ENCODE peak calls at places on chromosomes 16 and 17, in five cellular contexts. X, W, H, F and A are unnamed samples.

GRCh38 chr16:63614421-63614820 is 1507.4 kb downstream of the CDH11 start:
- DNase-seq in H (no peak), F (no peak), X (no peak), W (no peak), A (no peak)

GRCh38 chr16:75402821-75403475 is 30.4 kb downstream of the CFDP1 start:
- DNase-seq in W (no peak), F (no peak), H (no peak), X (peak; percentile 60), A (no peak)

GRCh38 chr17:81907219-81908145 is 3.7 kb downstream of the PCYT2 start:
- DNase-seq in W (no peak), X (no peak), F (no peak), H (no peak), A (no peak)

GRCh38 chr16:88719267-88719932 is 13.1 kb downstream of the CTU2 start:
- DNase-seq in F (no peak), W (no peak), H (no peak), X (no peak), A (no peak)

GRCh38 chr17:49987290-49987585 is 7.8 kb downstream of the DLX3 start:
- DNase-seq in H (no peak), X (no peak), F (no peak), W (no peak), A (no peak)

GRCh38 chr17:38751144-38751802 is 1.3 kb upstream of the PSMB3 start:
- DNase-seq in W (no peak), X (peak; percentile 21), F (peak; percentile 42), H (no peak), A (no peak)

GRCh38 chr16:89442990-89443726 is 47.2 kb downstream of the ANKRD11 start:
- DNase-seq in F (peak; percentile 18), W (peak; percentile 49), X (peak; percentile 75), H (peak; percentile 53), A (peak; percentile 57)

GRCh38 chr17:31582151-31582907 is 190.9 kb downstream of the RAB11FIP4 start:
- DNase-seq in H (no peak), X (peak; percentile 36), F (no peak), W (no peak), A (peak; percentile 61)

GRCh38 chr16:84559311-84559932 is 55.0 kb upstream of the MEAK7 start:
- DNase-seq in W (no peak), F (no peak), X (no peak), H (no peak), A (no peak)

GRCh38 chr17:72258711-72259110 is 137.9 kb downstream of the SOX9 start:
- DNase-seq in H (no peak), X (no peak), F (no peak), W (no peak), A (no peak)

GRCh38 chr17:80566054-80566400 is 21.4 kb downstream of the RPTOR start:
- DNase-seq in X (no peak), W (no peak), F (no peak), H (no peak), A (no peak)

GRCh38 chr16:74999208-74999682 is 421 bp downstream of the ZNRF1 start:
- DNase-seq in W (peak; percentile 30), F (no peak), H (peak; percentile 41), X (no peak), A (no peak)

GRCh38 chr17:73506470-73507435 is 137.5 kb downstream of the SDK2 start:
- DNase-seq in H (no peak), X (no peak), W (no peak), F (no peak), A (no peak)

GRCh38 chr16:19116711-19117449 is 3.1 kb downstream of the ITPRIPL2 start:
- DNase-seq in F (no peak), H (no peak), X (peak; percentile 34), W (no peak), A (no peak)

GRCh38 chr16:51133130-51133529 is 17.9 kb downstream of the SALL1 start:
- DNase-seq in W (no peak), H (no peak), F (peak; percentile 47), X (no peak), A (no peak)

GRCh38 chr16:84996365-84996764 is 15.0 kb downstream of the ZDHHC7 start:
- DNase-seq in X (no peak), F (no peak), H (no peak), W (no peak), A (no peak)

GRCh38 chr16:19817122-19817521 is 67.5 kb downstream of the GPRC5B start:
- DNase-seq in H (no peak), F (no peak), X (no peak), W (no peak), A (no peak)

GRCh38 chr17:46796524-46796923 is 22.0 kb downstream of the WNT3 start:
- DNase-seq in H (no peak), F (no peak), X (no peak), W (no peak), A (no peak)

GRCh38 chr16:228151-228855 is 946 bp downstream of the LUC7L start:
- DNase-seq in H (no peak), W (no peak), F (no peak), X (peak; percentile 10), A (no peak)

GRCh38 chr16:5979905-5980550 is 882.4 kb upstream of the EEF2KMT start:
- DNase-seq in W (no peak), X (no peak), H (no peak), F (peak; percentile 4), A (no peak)

GRCh38 chr16:73483934-73484712 is 436.2 kb upstream of the ZFHX3 start:
- DNase-seq in X (no peak), W (no peak), H (no peak), F (no peak), A (no peak)

GRCh38 chr17:32020943-32021617 is 13.9 kb downstream of the LRRC37B start:
- DNase-seq in H (no peak), W (no peak), F (no peak), X (no peak), A (no peak)

GRCh38 chr16:54285414-54286066 is 1.0 kb downstream of the IRX3 start:
- DNase-seq in F (peak; percentile 49), H (no peak), W (peak; percentile 30), X (no peak), A (no peak)

GRCh38 chr16:77306050-77306616 is 106.9 kb downstream of the SYCE1L start:
- DNase-seq in W (no peak), X (no peak), H (no peak), F (no peak), A (no peak)

GRCh38 chr17:50645748-50646682 is 11.3 kb downstream of the ABCC3 start:
- DNase-seq in W (no peak), X (no peak), F (no peak), H (no peak), A (no peak)

GRCh38 chr17:72173475-72174116 is 52.8 kb downstream of the SOX9 start:
- DNase-seq in W (no peak), X (peak; percentile 31), H (no peak), F (peak; percentile 12), A (no peak)

GRCh38 chr17:80272366-80272765 is 11.7 kb downstream of the RNF213 start:
- DNase-seq in X (no peak), W (no peak), H (no peak), F (no peak), A (no peak)

GRCh38 chr16:67244387-67245188 is 2.7 kb downstream of the FHOD1 start:
- DNase-seq in F (no peak), X (peak; percentile 87), W (no peak), H (no peak), A (peak; percentile 38)

GRCh38 chr16:66483689-66484452 is 56.8 kb downstream of the BEAN1 start:
- DNase-seq in F (peak; percentile 90), H (peak; percentile 73), X (peak; percentile 63), W (peak; percentile 78), A (no peak)

GRCh38 chr17:81396278-81396721 is 1.0 kb downstream of the BAHCC1 start:
- DNase-seq in F (peak; percentile 49), X (no peak), W (peak; percentile 50), H (no peak), A (no peak)

GRCh38 chr16:31063843-31064611 is 10.0 kb downstream of the ZNF668 start:
- DNase-seq in W (no peak), F (no peak), H (no peak), X (no peak), A (no peak)

GRCh38 chr17:82888583-82889495 is 49.0 kb upstream of the ZNF750 start:
- DNase-seq in X (no peak), H (peak; percentile 88), F (no peak), W (peak; percentile 91), A (no peak)

GRCh38 chr17:60161598-60162330 is 12.0 kb downstream of the CA4 start:
- DNase-seq in X (no peak), W (peak; percentile 51), H (peak; percentile 41), F (peak; percentile 50), A (no peak)

GRCh38 chr16:48235058-48235555 is 9.0 kb upstream of the LONP2 start:
- DNase-seq in H (no peak), W (no peak), F (no peak), X (no peak), A (no peak)

GRCh38 chr16:48234630-48235029 is 9.5 kb upstream of the LONP2 start:
- DNase-seq in W (no peak), X (no peak), F (no peak), H (no peak), A (no peak)

GRCh38 chr16:48232459-48233040 is 11.6 kb upstream of the LONP2 start:
- DNase-seq in H (no peak), F (no peak), X (peak; percentile 38), W (no peak), A (no peak)

GRCh38 chr16:48235556-48236136 is 8.5 kb upstream of the LONP2 start:
- DNase-seq in X (peak; percentile 29), W (no peak), F (no peak), H (no peak), A (no peak)

GRCh38 chr16:48231675-48232214 is 12.4 kb upstream of the LONP2 start:
- DNase-seq in X (peak; percentile 49), F (peak; percentile 28), W (peak; percentile 24), H (no peak), A (no peak)
- TF ChIP-seq CTCF in X (peak; percentile 63), F (peak; percentile 46), W (no peak), H (no peak), A (peak; percentile 74)

GRCh38 chr16:4200000-4200780 is 41.7 kb downstream of the SRL start:
- DNase-seq in H (peak; percentile 79), W (peak; percentile 80), F (peak; percentile 77), X (peak; percentile 60), A (no peak)
- TF ChIP-seq CTCF in H (peak; percentile 72), W (peak; percentile 57), F (peak; percentile 54), X (peak; percentile 87), A (peak; percentile 91)

GRCh38 chr16:28090646-28091377 is 27.3 kb upstream of the GSG1L start:
- DNase-seq in F (no peak), W (no peak), H (no peak), X (peak; percentile 72), A (no peak)
- TF ChIP-seq CTCF in F (no peak), W (no peak), H (no peak), X (peak; percentile 39), A (peak; percentile 16)

DNA sequence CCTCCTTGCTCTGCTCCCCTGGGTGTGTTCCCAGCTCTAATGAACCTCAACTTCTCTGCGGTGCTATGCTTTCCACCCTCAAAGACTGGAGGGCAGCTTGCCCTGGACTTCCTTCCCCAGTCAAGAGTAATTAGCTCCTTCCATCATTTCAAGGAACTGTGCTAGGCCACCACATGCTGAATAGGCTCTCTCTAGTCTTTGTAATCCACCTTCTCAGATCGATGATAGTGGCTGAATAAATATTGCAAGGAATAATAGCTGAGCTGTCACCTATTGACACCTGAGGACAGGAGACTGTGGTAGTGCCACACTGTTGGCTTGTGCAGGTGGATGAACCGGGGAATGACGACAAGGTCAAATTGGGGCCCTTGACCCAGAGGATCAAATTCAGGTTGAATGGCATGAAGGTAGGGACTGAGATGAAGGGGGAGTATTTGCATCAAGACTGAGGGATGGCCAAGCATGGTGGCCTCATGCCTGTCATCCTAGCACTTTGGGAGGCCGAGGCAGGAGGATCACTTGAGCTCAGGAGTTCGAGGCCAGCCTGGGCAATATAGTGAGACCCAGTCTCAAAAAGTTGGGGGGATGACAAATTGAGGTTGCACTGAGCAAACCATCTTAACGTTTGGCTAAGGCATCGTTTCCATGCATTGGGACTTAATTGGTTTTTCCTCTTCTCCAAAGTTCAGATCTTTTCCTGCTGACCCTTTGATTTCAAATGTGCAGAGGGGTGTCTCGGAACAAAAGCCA is 18.8 kb upstream of the SLC5A11 start:
- DNase-seq in W (no peak), X (no peak), F (no peak), H (no peak), A (no peak)
- TF ChIP-seq CTCF in W (no peak), X (no peak), F (no peak), H (no peak), A (no peak)